ENCODE peak calls at places on chromosomes 7 and 10, in four cellular contexts. One of them, this sample, is unnamed.
A peak's percentile ranks its signal among the peaks of the same experiment; 100 is the strongest.

GRCh38 chr7:27377988-27378387 is 135.4 kb downstream of the EVX1 start:
- ATAC-seq in upper lobe of left lung: no peak
- ATAC-seq in Panc1: no peak
- ATAC-seq in GM12878: no peak
- ATAC-seq in this sample: no peak

GRCh38 chr10:72081772-72082590 is 6.4 kb downstream of the SPOCK2 start:
- ATAC-seq in upper lobe of left lung: no peak
- ATAC-seq in GM12878: no peak
- ATAC-seq in Panc1: peak; percentile 8
- ATAC-seq in this sample: no peak

GRCh38 chr10:12643279-12643678 is 293.9 kb downstream of the CAMK1D start:
- ATAC-seq in GM12878: no peak
- ATAC-seq in Panc1: no peak
- ATAC-seq in upper lobe of left lung: no peak
- ATAC-seq in this sample: no peak

GRCh38 chr10:95531994-95532399 is 29.2 kb downstream of the SORBS1 start:
- ATAC-seq in Panc1: no peak
- ATAC-seq in GM12878: peak; percentile 52
- ATAC-seq in upper lobe of left lung: no peak
- ATAC-seq in this sample: no peak

GRCh38 chr10:97095701-97096300 is 90.0 kb downstream of the SLIT1 start:
- ATAC-seq in GM12878: peak; percentile 59
- ATAC-seq in upper lobe of left lung: no peak
- ATAC-seq in Panc1: no peak
- ATAC-seq in this sample: no peak

GRCh38 chr7:73879977-73880681 is 19.2 kb downstream of the TMEM270 start:
- ATAC-seq in upper lobe of left lung: peak; percentile 50
- ATAC-seq in Panc1: peak; percentile 19
- ATAC-seq in GM12878: no peak
- ATAC-seq in this sample: peak; percentile 86

GRCh38 chr7:149796287-149796860 is 23.0 kb upstream of the ZNF467 start:
- ATAC-seq in upper lobe of left lung: no peak
- ATAC-seq in GM12878: no peak
- ATAC-seq in Panc1: no peak
- ATAC-seq in this sample: no peak

GRCh38 chr10:64369885-64370773 is 848.9 kb downstream of the REEP3 start:
- ATAC-seq in GM12878: no peak
- ATAC-seq in Panc1: no peak
- ATAC-seq in upper lobe of left lung: no peak
- ATAC-seq in this sample: no peak

GRCh38 chr10:73553726-73554125 is 37.4 kb downstream of the USP54 start:
- ATAC-seq in Panc1: no peak
- ATAC-seq in upper lobe of left lung: no peak
- ATAC-seq in GM12878: no peak
- ATAC-seq in this sample: no peak

GRCh38 chr7:118158766-118159165 is 25.2 kb upstream of the LSM8 start:
- ATAC-seq in GM12878: no peak
- ATAC-seq in upper lobe of left lung: no peak
- ATAC-seq in Panc1: no peak
- ATAC-seq in this sample: no peak

GRCh38 chr10:71321386-71321785 is 2.3 kb downstream of the SLC29A3 start:
- ATAC-seq in GM12878: no peak
- ATAC-seq in Panc1: no peak
- ATAC-seq in upper lobe of left lung: no peak
- ATAC-seq in this sample: no peak

GRCh38 chr7:142815099-142815498 is 39.8 kb upstream of the EPHB6 start:
- ATAC-seq in upper lobe of left lung: no peak
- ATAC-seq in Panc1: no peak
- ATAC-seq in GM12878: no peak
- ATAC-seq in this sample: no peak

GRCh38 chr7:36057375-36057774 is 95.7 kb upstream of the EEPD1 start:
- ATAC-seq in GM12878: peak; percentile 84
- ATAC-seq in Panc1: no peak
- ATAC-seq in upper lobe of left lung: peak; percentile 36
- ATAC-seq in this sample: no peak

GRCh38 chr10:33290286-33291052 is 44.0 kb downstream of the NRP1 start:
- ATAC-seq in upper lobe of left lung: no peak
- ATAC-seq in Panc1: peak; percentile 72
- ATAC-seq in GM12878: no peak
- ATAC-seq in this sample: no peak

GRCh38 chr10:21141946-21142345 is 244.8 kb upstream of the NEBL start:
- ATAC-seq in Panc1: no peak
- ATAC-seq in GM12878: no peak
- ATAC-seq in upper lobe of left lung: no peak
- ATAC-seq in this sample: no peak

GRCh38 chr7:29202651-29203069 is 8.1 kb downstream of the CHN2 start:
- ATAC-seq in upper lobe of left lung: peak; percentile 86
- ATAC-seq in GM12878: peak; percentile 54
- ATAC-seq in Panc1: no peak
- ATAC-seq in this sample: peak; percentile 57

GRCh38 chr10:35852721-35853120 is 210.6 kb upstream of the FZD8 start:
- ATAC-seq in Panc1: no peak
- ATAC-seq in GM12878: no peak
- ATAC-seq in upper lobe of left lung: no peak
- ATAC-seq in this sample: no peak

GRCh38 chr10:80186364-80187012 is 18.8 kb downstream of the ANXA11 start:
- ATAC-seq in GM12878: no peak
- ATAC-seq in upper lobe of left lung: peak; percentile 41
- ATAC-seq in Panc1: peak; percentile 66
- ATAC-seq in this sample: peak; percentile 77

GRCh38 chr10:69860290-69860689 is 58.6 kb downstream of the COL13A1 start:
- ATAC-seq in GM12878: no peak
- ATAC-seq in Panc1: no peak
- ATAC-seq in upper lobe of left lung: no peak
- ATAC-seq in this sample: no peak

GRCh38 chr7:24979863-24980694 is at the start of gene OSBPL3:
- ATAC-seq in Panc1: peak; percentile 91
- ATAC-seq in GM12878: peak; percentile 81
- ATAC-seq in upper lobe of left lung: peak; percentile 96
- ATAC-seq in this sample: peak; percentile 94

GRCh38 chr7:24978837-24979469 is 1.0 kb downstream of the OSBPL3 start:
- ATAC-seq in GM12878: peak; percentile 3
- ATAC-seq in upper lobe of left lung: no peak
- ATAC-seq in Panc1: no peak
- ATAC-seq in this sample: no peak

GRCh38 chr7:24981544-24981951 is 1.6 kb upstream of the OSBPL3 start:
- ATAC-seq in Panc1: peak; percentile 29
- ATAC-seq in GM12878: peak; percentile 7
- ATAC-seq in upper lobe of left lung: peak; percentile 47
- ATAC-seq in this sample: peak; percentile 5

GRCh38 chr7:24980695-24981543 is 941 bp upstream of the OSBPL3 start:
- ATAC-seq in GM12878: peak; percentile 31
- ATAC-seq in Panc1: peak; percentile 6
- ATAC-seq in upper lobe of left lung: peak; percentile 37
- ATAC-seq in this sample: no peak

DNA sequence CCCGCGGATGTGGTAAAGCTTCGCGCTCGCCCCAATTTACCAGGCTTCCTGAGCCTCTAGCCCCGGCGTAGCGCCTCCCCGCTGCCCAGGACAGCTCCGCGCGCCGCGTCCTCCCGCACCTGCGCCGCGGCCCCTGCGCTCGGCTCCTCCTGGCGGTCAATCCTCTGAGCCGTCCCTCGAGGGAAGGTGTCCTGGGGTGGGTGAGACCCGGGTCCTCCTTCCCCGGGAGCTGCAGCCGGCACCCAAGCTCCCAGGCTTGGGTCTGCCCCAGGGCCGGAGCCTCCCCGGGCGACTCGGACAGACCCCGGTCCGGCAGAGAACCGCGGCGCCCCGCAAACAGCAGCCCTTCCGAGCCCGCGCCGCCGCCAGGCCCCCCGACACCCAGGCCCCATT is 512 bp downstream of the OSBPL3 start:
- ATAC-seq in GM12878: peak; percentile 70
- ATAC-seq in Panc1: peak; percentile 76
- ATAC-seq in upper lobe of left lung: peak; percentile 56
- ATAC-seq in this sample: peak; percentile 37
- TF ChIP-seq POLR2AphosphoS5 in GM12878: peak; percentile 10
- TF ChIP-seq POLR2AphosphoS5 in Panc1: no peak
- TF ChIP-seq POLR2AphosphoS5 in upper lobe of left lung: no peak
- TF ChIP-seq POLR2AphosphoS5 in this sample: peak; percentile 11

GRCh38 chr7:25187932-25188331 is 40.4 kb downstream of the NPVF start:
- ATAC-seq in upper lobe of left lung: no peak
- ATAC-seq in GM12878: no peak
- ATAC-seq in Panc1: no peak
- ATAC-seq in this sample: no peak
- H3K4me3 ChIP-seq in upper lobe of left lung: no peak overlapping the region
- H3K4me3 ChIP-seq in GM12878: no peak overlapping the region
- H3K4me3 ChIP-seq in Panc1: no peak overlapping the region
- H3K4me3 ChIP-seq in this sample: no peak overlapping the region

DNA sequence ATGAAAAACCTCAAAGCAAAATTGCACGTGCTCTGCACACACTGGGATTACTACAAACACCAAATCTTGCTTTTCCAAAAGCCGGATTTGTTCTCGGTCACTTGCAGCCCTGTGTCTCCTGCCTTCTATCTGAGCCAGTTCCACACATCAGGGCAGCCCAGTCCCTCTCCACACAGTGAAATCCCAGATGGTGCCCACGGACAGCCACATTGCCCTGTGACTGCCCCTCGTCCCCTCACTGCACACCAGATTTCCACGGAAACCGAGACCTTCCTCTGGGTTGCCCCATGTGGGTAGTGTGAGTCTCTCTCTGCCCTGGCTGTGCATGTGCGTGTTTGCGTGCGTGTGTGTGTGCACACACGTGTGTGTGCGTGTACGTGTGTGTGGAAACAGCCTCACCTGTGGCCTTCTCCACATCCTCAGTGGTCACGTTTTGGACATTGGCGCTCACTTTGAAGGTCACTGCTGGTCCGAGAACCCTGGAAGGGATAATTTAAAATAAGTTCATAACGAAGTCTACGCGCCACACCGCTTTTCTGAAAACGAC is 506.7 kb downstream of the PTPRN2 start:
- ATAC-seq in GM12878: no peak
- ATAC-seq in upper lobe of left lung: no peak
- ATAC-seq in Panc1: no peak
- ATAC-seq in this sample: no peak
- H3K27me3 ChIP-seq in GM12878: no peaks in the 10 kb centered on the region
- H3K27me3 ChIP-seq in upper lobe of left lung: no peaks in the 10 kb centered on the region
- H3K27me3 ChIP-seq in Panc1: peaks cover 10% of the 10 kb centered on the region
- H3K27me3 ChIP-seq in this sample: peaks cover 40% of the 10 kb centered on the region

DNA sequence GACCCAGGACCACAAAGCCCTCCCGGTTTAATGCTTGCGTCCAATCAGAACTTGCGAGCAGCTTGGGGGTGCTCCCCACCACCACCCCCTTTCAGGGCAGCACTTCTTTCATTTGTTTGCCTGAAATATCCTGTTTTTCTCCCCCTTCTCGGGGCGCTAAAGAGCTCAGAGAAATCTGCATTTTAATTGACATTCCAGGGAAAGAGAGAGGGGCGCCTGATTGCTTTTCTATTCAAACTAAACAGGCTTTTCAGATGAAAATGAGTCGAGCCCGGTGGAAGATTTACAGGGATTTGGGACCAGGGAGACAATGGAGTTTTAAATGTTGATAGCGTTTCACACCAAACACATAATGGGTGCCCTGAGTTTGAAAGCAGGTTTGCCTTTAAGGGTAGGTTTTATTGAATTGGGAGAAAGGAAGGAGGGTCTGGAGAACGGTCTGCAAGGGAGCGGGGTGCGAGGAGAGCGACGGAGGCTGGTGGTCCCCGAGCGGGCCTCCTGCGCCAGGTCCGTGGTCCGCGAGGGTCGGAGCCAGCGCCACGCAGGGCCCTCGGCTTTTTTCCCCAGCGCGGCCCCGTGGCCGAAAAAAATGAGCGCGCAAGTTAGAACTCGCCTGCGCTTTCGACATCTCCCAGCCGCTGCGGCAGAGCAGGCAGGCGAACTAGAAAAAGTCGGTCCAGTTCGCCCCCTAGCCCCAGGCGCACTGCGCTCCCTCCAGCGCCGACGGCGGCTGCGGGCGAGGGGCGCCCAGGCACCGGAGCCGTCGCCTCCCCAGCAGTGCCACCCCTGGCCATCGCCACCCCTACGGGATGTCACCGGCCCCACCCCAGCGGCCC is 1.4 kb downstream of the FGFR2 start:
- ATAC-seq in GM12878: no peak
- ATAC-seq in Panc1: peak; percentile 46
- ATAC-seq in upper lobe of left lung: peak; percentile 61
- ATAC-seq in this sample: peak; percentile 48
- TF ChIP-seq POLR2AphosphoS5 in GM12878: no peak
- TF ChIP-seq POLR2AphosphoS5 in Panc1: no peak
- TF ChIP-seq POLR2AphosphoS5 in upper lobe of left lung: no peak
- TF ChIP-seq POLR2AphosphoS5 in this sample: peak; percentile 68

GRCh38 chr7:40621592-40621998 is 486.8 kb downstream of the SUGCT start:
- ATAC-seq in upper lobe of left lung: no peak
- ATAC-seq in Panc1: no peak
- ATAC-seq in GM12878: no peak
- ATAC-seq in this sample: no peak

GRCh38 chr7:40619647-40620046 is 484.8 kb downstream of the SUGCT start:
- ATAC-seq in Panc1: no peak
- ATAC-seq in GM12878: no peak
- ATAC-seq in upper lobe of left lung: no peak
- ATAC-seq in this sample: no peak

GRCh38 chr7:40622830-40623507 is 488.2 kb downstream of the SUGCT start:
- ATAC-seq in GM12878: no peak
- ATAC-seq in upper lobe of left lung: no peak
- ATAC-seq in Panc1: no peak
- ATAC-seq in this sample: no peak

GRCh38 chr7:40623863-40624262 is 489.1 kb downstream of the SUGCT start:
- ATAC-seq in GM12878: no peak
- ATAC-seq in upper lobe of left lung: no peak
- ATAC-seq in Panc1: no peak
- ATAC-seq in this sample: no peak
- H3K4me3 ChIP-seq in GM12878: no peak overlapping the region
- H3K4me3 ChIP-seq in upper lobe of left lung: no peak overlapping the region
- H3K4me3 ChIP-seq in Panc1: no peak overlapping the region
- H3K4me3 ChIP-seq in this sample: no peak overlapping the region